ENCODE peak calls at places on chromosomes 7 and 10, in seven cellular contexts. T, Y, L, Q, M, I and V are unnamed samples.

GRCh38 chr7:128172963-128173362 is 68.1 kb upstream of the LEP start:
- DNase-seq in T (no peak), Y (no peak), L (no peak), Q (no peak), M (no peak), I (no peak), V (no peak)

GRCh38 chr10:61197022-61197421 is 253.0 kb upstream of the RHOBTB1 start:
- DNase-seq in T (peak), Y (no peak), L (no peak), Q (no peak), M (no peak), I (no peak), V (no peak)

GRCh38 chr7:3879337-3880054 is 578.4 kb downstream of the SDK1 start:
- DNase-seq in T (no peak), Y (no peak), L (no peak), Q (no peak), M (no peak), I (no peak), V (no peak)

GRCh38 chr10:114768394-114768786 is 53.2 kb upstream of the FHIP2A start:
- DNase-seq in T (no peak), Y (no peak), L (no peak), Q (no peak), M (no peak), I (no peak), V (no peak)

GRCh38 chr10:27819781-27820531 is 74.3 kb upstream of the MKX start:
- DNase-seq in T (peak), Y (peak), L (peak), Q (peak), M (peak), I (no peak), V (peak)

GRCh38 chr10:77907900-77908717 is 18.4 kb downstream of the DLG5 start:
- DNase-seq in T (no peak), Y (no peak), L (no peak), Q (no peak), M (no peak), I (no peak), V (no peak)

GRCh38 chr7:101172854-101173751 is 7.0 kb downstream of the NAT16 start:
- DNase-seq in T (peak), Y (peak), L (peak), Q (peak), M (peak), I (no peak), V (no peak)

GRCh38 chr10:3538850-3539531 is 246.0 kb downstream of the KLF6 start:
- DNase-seq in T (peak), Y (peak), L (peak), Q (no peak), M (peak), I (no peak), V (peak)

GRCh38 chr10:64555609-64556008 is 1034.4 kb downstream of the REEP3 start:
- DNase-seq in T (no peak), Y (no peak), L (no peak), Q (no peak), M (no peak), I (no peak), V (no peak)

GRCh38 chr7:137411446-137411845 is 67.9 kb upstream of the PTN start:
- DNase-seq in T (no peak), Y (no peak), L (no peak), Q (no peak), M (no peak), I (no peak), V (no peak)

GRCh38 chr7:97016392-97017196 is 8.0 kb downstream of the DLX5 start:
- DNase-seq in T (no peak), Y (no peak), L (no peak), Q (no peak), M (no peak), I (no peak), V (no peak)

GRCh38 chr7:122677149-122677548 is 21.8 kb downstream of the RNF133 start:
- DNase-seq in T (no peak), Y (no peak), L (no peak), Q (no peak), M (no peak), I (no peak), V (no peak)

GRCh38 chr10:125158528-125159485 is 1.6 kb downstream of the CTBP2 start:
- DNase-seq in T (peak), Y (no peak), L (peak), Q (no peak), M (peak), I (no peak), V (no peak)

GRCh38 chr7:31687024-31687423 is at the start of gene PPP1R17:
- DNase-seq in T (no peak), Y (no peak), L (no peak), Q (no peak), M (peak), I (no peak), V (no peak)
- H3K4me3 ChIP-seq in T (no peak), Y (no peak), L (no peak), Q (no peak), M (no peak), I (no peak), V (no peak)

DNA sequence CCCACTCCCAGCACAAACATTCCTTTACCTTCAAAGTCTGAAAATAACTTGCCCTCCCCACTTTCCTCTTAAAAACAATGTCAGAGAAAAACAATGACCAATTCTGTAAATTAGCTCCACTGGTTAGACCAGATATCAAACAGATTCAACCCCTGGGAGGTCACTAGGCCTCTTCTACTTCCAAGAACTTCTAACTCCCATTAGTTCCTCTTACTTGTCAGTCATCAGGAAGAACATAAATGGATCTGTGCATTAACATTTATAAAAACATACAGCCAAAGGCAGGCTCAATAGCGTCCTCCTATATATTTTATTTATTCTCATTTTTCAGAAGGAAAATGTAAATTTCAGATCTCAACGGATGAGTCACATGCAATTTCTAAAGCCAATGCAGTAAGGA is 2.2 kb downstream of the ELAPOR2 start:
- DNase-seq in T (no peak), Y (no peak), L (no peak), Q (no peak), M (no peak), I (no peak), V (no peak)
- H3K4me3 ChIP-seq in T (no peak), Y (no peak), L (no peak), Q (no peak), M (no peak), I (no peak), V (no peak)

GRCh38 chr10:124155781-124156401 is 62.5 kb upstream of the CHST15 start:
- DNase-seq in T (peak), Y (no peak), L (peak), Q (no peak), M (peak), I (peak), V (peak)

GRCh38 chr10:124157286-124157685 is 63.9 kb upstream of the CHST15 start:
- DNase-seq in T (no peak), Y (no peak), L (peak), Q (no peak), M (no peak), I (no peak), V (no peak)

GRCh38 chr10:124158592-124158991 is 65.2 kb upstream of the CHST15 start:
- DNase-seq in T (no peak), Y (no peak), L (no peak), Q (no peak), M (no peak), I (no peak), V (no peak)

GRCh38 chr10:124153601-124153930 is 60.2 kb upstream of the CHST15 start:
- DNase-seq in T (no peak), Y (no peak), L (no peak), Q (no peak), M (no peak), I (no peak), V (no peak)

DNA sequence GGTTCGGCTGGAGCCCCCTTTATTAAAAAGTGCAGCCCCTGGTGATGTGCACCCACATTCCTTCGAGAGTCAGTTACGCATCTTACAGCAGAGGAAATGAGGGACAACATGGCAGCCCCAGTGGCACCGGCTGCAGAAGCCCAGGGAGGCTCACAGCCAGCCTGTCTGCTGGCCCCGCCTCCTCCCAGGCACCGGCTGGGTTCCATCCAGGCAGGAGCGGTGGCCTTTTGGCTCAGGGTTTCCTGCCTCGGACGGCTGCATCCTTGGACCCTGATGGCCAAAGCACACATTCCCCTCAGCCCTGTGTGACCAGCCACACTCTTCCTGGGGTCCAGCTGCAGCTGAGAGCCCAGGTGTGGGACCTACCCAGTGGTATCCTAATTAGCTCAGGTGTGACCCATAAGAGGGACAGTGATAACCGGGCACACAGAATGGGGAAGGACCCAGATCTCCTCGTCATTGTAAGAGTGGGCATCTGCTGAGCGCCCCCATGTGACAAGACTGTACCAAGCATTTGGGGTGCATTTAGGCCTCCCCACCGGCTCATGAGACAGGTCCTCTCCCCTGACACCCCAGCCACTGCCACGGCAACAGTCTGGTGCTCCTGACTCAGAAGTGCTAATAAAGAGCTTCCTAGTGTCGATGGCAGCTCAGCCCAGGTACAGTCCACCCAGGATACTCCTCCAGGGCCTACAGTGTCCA is 63.3 kb upstream of the CHST15 start:
- DNase-seq in T (no peak), Y (no peak), L (no peak), Q (no peak), M (no peak), I (peak), V (no peak)
- H3K4me3 ChIP-seq in T (no peak), Y (no peak), L (no peak), Q (no peak), M (no peak), I (no peak), V (no peak)

DNA sequence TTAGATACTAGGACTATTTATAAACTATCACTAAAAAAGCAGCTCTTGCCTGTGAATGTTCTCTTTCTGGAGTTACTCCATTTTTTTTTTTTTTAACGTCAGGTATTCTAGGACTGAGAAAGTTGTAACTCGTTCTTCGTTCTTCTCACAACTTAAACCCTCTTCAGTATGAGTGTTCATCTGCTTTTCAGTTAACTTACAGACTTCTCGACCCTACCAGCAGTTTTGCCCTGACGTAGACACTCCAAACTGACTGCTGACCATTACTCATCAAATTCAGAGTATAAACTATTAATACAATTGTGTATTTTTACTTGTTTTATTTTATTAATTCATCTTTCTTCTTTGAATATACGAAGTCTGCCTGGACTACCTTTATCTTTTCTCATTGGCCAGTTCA is 353.1 kb downstream of the GPR37 start:
- DNase-seq in T (peak), Y (no peak), L (no peak), Q (no peak), M (no peak), I (no peak), V (no peak)
- H3K4me3 ChIP-seq in T (no peak), Y (peak), L (no peak), Q (no peak), M (no peak), I (no peak), V (no peak)

GRCh38 chr7:44486693-44487092 is 3.8 kb downstream of the NUDCD3 start:
- DNase-seq in T (peak), Y (no peak), L (peak), Q (no peak), M (no peak), I (no peak), V (peak)
- H3K4me3 ChIP-seq in T (no peak), Y (no peak), L (no peak), Q (no peak), M (no peak), I (no peak), V (no peak)

GRCh38 chr10:103276941-103277712 is at the start of gene INA:
- DNase-seq in T (peak), Y (no peak), L (peak), Q (no peak), M (no peak), I (no peak), V (no peak)
- H3K4me3 ChIP-seq in T (peak), Y (peak), L (peak), Q (peak), M (peak), I (peak), V (peak)

DNA sequence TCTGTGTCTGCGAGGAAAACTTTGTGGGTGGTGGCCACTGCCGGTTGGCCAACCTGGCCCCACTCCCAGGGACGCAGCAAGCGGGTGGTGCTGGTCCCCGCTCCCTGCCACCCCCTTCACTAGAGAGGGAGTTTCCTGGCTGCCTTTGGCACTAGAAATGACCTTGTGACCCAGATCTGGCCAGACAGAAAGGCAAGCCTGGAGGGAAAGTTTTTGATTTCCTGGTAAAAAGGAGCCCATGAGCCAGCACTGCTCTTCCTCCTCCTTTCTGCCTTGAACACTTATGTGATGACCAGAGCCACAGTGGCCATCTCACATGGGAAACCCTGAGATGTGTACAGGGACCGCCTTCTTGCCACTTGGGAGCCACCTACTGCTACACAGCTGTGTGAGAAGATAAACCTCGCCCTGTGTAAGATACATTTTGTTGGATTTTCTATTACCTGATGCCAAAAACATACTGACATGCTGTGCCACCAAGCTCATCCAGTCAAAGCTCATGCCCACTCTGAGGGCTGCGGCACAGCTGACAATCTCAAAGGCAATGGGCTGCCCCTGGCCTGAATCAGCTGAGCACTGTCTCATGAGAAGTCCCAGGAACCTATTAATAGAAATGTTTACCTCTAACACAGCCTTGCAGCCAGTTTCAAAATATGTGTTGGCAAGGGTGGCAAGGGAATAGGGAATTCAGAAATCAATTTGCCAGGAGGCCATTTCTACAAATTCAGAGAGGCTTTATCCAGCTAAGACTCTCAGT is 94.0 kb downstream of the CYTH3 start:
- DNase-seq in T (no peak), Y (no peak), L (peak), Q (no peak), M (no peak), I (no peak), V (no peak)
- H3K4me3 ChIP-seq in T (no peak), Y (no peak), L (no peak), Q (no peak), M (no peak), I (no peak), V (no peak)